ENCODE peak calls at places on chromosomes 7 and 10, in six cellular contexts. One of them, this sample, is unnamed.

GRCh38 chr7:2116086-2116810 is 116.5 kb downstream of the MAD1L1 start:
- DNase-seq in astrocyte of the spinal cord: peak; percentile 70
- DNase-seq in foreskin fibroblast: peak; percentile 57
- DNase-seq in tibial nerve: no peak
- DNase-seq in GM23338: no peak
- DNase-seq in cardiac fibroblast: peak; percentile 64
- DNase-seq in this sample: no peak

GRCh38 chr10:63798599-63799498 is 277.6 kb downstream of the REEP3 start:
- DNase-seq in GM23338: peak; percentile 26
- DNase-seq in foreskin fibroblast: peak; percentile 60
- DNase-seq in astrocyte of the spinal cord: peak; percentile 98
- DNase-seq in tibial nerve: peak; percentile 58
- DNase-seq in cardiac fibroblast: peak; percentile 91
- DNase-seq in this sample: peak; percentile 61

GRCh38 chr7:143068446-143068845 is 16.3 kb downstream of the OR6V1 start:
- DNase-seq in astrocyte of the spinal cord: peak; percentile 2
- DNase-seq in foreskin fibroblast: no peak
- DNase-seq in tibial nerve: no peak
- DNase-seq in GM23338: no peak
- DNase-seq in cardiac fibroblast: no peak
- DNase-seq in this sample: no peak

GRCh38 chr7:34109936-34110626 is 204.7 kb downstream of the BMPER start:
- DNase-seq in astrocyte of the spinal cord: no peak
- DNase-seq in tibial nerve: no peak
- DNase-seq in GM23338: no peak
- DNase-seq in foreskin fibroblast: no peak
- DNase-seq in cardiac fibroblast: peak; percentile 28
- DNase-seq in this sample: no peak

GRCh38 chr7:158973440-158973839 is 117.1 kb downstream of the DYNC2I1 start:
- DNase-seq in tibial nerve: no peak
- DNase-seq in astrocyte of the spinal cord: no peak
- DNase-seq in GM23338: peak; percentile 81
- DNase-seq in cardiac fibroblast: peak; percentile 41
- DNase-seq in foreskin fibroblast: peak; percentile 13
- DNase-seq in this sample: no peak

GRCh38 chr10:6204341-6205191 is 1.8 kb downstream of the PFKFB3 start:
- DNase-seq in GM23338: no peak
- DNase-seq in cardiac fibroblast: peak; percentile 79
- DNase-seq in foreskin fibroblast: peak; percentile 89
- DNase-seq in tibial nerve: no peak
- DNase-seq in astrocyte of the spinal cord: peak; percentile 86
- DNase-seq in this sample: peak; percentile 73

GRCh38 chr7:90455163-90456030 is 14.0 kb upstream of the PTTG1IP2 start:
- DNase-seq in foreskin fibroblast: peak; percentile 71
- DNase-seq in astrocyte of the spinal cord: peak; percentile 67
- DNase-seq in GM23338: peak; percentile 68
- DNase-seq in cardiac fibroblast: peak; percentile 60
- DNase-seq in tibial nerve: no peak
- DNase-seq in this sample: peak; percentile 51

GRCh38 chr7:82442492-82443043 is 1.0 kb downstream of the CACNA2D1 start:
- DNase-seq in cardiac fibroblast: peak; percentile 28
- DNase-seq in foreskin fibroblast: no peak
- DNase-seq in GM23338: peak; percentile 15
- DNase-seq in tibial nerve: no peak
- DNase-seq in astrocyte of the spinal cord: peak; percentile 39
- DNase-seq in this sample: no peak

GRCh38 chr10:85527610-85528317 is 838.8 kb downstream of the GRID1 start:
- DNase-seq in GM23338: no peak
- DNase-seq in astrocyte of the spinal cord: no peak
- DNase-seq in cardiac fibroblast: no peak
- DNase-seq in foreskin fibroblast: no peak
- DNase-seq in tibial nerve: no peak
- DNase-seq in this sample: no peak

GRCh38 chr7:124152859-124153692 is 120.2 kb upstream of the TMEM229A start:
- DNase-seq in GM23338: peak; percentile 76
- DNase-seq in tibial nerve: no peak
- DNase-seq in cardiac fibroblast: peak; percentile 59
- DNase-seq in foreskin fibroblast: peak; percentile 53
- DNase-seq in astrocyte of the spinal cord: peak; percentile 50
- DNase-seq in this sample: no peak

GRCh38 chr10:130747946-130748345 is 563.6 kb downstream of the TCERG1L start:
- DNase-seq in tibial nerve: no peak
- DNase-seq in cardiac fibroblast: no peak
- DNase-seq in foreskin fibroblast: no peak
- DNase-seq in astrocyte of the spinal cord: no peak
- DNase-seq in GM23338: no peak
- DNase-seq in this sample: no peak

GRCh38 chr7:954330-955238 is at the start of gene ADAP1:
- DNase-seq in tibial nerve: no peak
- DNase-seq in foreskin fibroblast: peak; percentile 55
- DNase-seq in cardiac fibroblast: peak; percentile 58
- DNase-seq in astrocyte of the spinal cord: no peak
- DNase-seq in GM23338: peak; percentile 73
- DNase-seq in this sample: no peak

GRCh38 chr10:50541921-50542320 is 81.8 kb downstream of the SGMS1 start:
- DNase-seq in astrocyte of the spinal cord: no peak
- DNase-seq in GM23338: no peak
- DNase-seq in tibial nerve: no peak
- DNase-seq in foreskin fibroblast: no peak
- DNase-seq in cardiac fibroblast: no peak
- DNase-seq in this sample: no peak

GRCh38 chr10:43202224-43202656 is 64.0 kb downstream of the CSGALNACT2 start:
- DNase-seq in tibial nerve: no peak
- DNase-seq in foreskin fibroblast: peak; percentile 66
- DNase-seq in GM23338: peak; percentile 84
- DNase-seq in astrocyte of the spinal cord: no peak
- DNase-seq in cardiac fibroblast: no peak
- DNase-seq in this sample: no peak

GRCh38 chr7:43698461-43699255 is 30.7 kb downstream of the COA1 start:
- DNase-seq in astrocyte of the spinal cord: no peak
- DNase-seq in GM23338: no peak
- DNase-seq in cardiac fibroblast: no peak
- DNase-seq in tibial nerve: no peak
- DNase-seq in foreskin fibroblast: peak; percentile 43
- DNase-seq in this sample: peak; percentile 41

GRCh38 chr10:19930936-19931859 is 115.0 kb downstream of the PLXDC2 start:
- DNase-seq in astrocyte of the spinal cord: peak; percentile 65
- DNase-seq in cardiac fibroblast: peak; percentile 58
- DNase-seq in foreskin fibroblast: peak; percentile 49
- DNase-seq in tibial nerve: no peak
- DNase-seq in GM23338: peak; percentile 24
- DNase-seq in this sample: no peak

GRCh38 chr7:118195837-118196474 is 12.0 kb downstream of the LSM8 start:
- DNase-seq in foreskin fibroblast: peak; percentile 80
- DNase-seq in tibial nerve: no peak
- DNase-seq in astrocyte of the spinal cord: peak; percentile 72
- DNase-seq in GM23338: peak; percentile 90
- DNase-seq in cardiac fibroblast: peak; percentile 74
- DNase-seq in this sample: peak; percentile 60

GRCh38 chr7:126398285-126398684 is 854.5 kb downstream of the GRM8 start:
- DNase-seq in astrocyte of the spinal cord: no peak
- DNase-seq in GM23338: no peak
- DNase-seq in cardiac fibroblast: no peak
- DNase-seq in tibial nerve: no peak
- DNase-seq in foreskin fibroblast: no peak
- DNase-seq in this sample: no peak

GRCh38 chr7:66047426-66047825 is 28.2 kb upstream of the ASL start:
- DNase-seq in cardiac fibroblast: peak; percentile 92
- DNase-seq in GM23338: no peak
- DNase-seq in astrocyte of the spinal cord: peak; percentile 94
- DNase-seq in tibial nerve: no peak
- DNase-seq in foreskin fibroblast: peak; percentile 95
- DNase-seq in this sample: peak; percentile 96

GRCh38 chr10:80382989-80383388 is 25.4 kb upstream of the PRXL2A start:
- DNase-seq in tibial nerve: no peak
- DNase-seq in cardiac fibroblast: peak; percentile 62
- DNase-seq in foreskin fibroblast: peak; percentile 61
- DNase-seq in astrocyte of the spinal cord: peak; percentile 40
- DNase-seq in GM23338: peak; percentile 84
- DNase-seq in this sample: peak; percentile 35
- TF ChIP-seq CTCF in tibial nerve: peak; percentile 61
- TF ChIP-seq CTCF in cardiac fibroblast: peak; percentile 54
- TF ChIP-seq CTCF in foreskin fibroblast: peak; percentile 54
- TF ChIP-seq CTCF in astrocyte of the spinal cord: peak; percentile 66
- TF ChIP-seq CTCF in GM23338: peak; percentile 86
- TF ChIP-seq CTCF in this sample: peak; percentile 80

DNA sequence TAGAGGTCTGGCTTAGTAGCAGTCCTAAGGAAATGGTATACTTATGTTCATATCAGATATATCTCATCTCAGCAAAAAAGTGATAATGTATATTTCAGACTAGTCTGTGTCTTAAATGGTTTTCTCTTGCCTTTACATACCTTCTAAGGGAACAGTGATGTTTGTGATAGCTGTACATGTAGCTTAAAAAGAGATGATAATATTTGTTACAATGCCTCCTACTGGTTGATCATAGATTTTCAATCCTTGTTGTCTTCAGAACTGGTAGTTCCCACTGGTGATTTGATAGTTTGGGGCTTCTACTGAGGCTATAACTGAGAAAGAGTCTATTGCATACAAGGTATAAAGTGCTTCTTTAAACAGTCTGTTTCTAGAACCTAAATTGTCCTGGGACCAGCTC is 90.1 kb downstream of the BTRC start:
- DNase-seq in foreskin fibroblast: peak; percentile 9
- DNase-seq in GM23338: peak; percentile 24
- DNase-seq in astrocyte of the spinal cord: peak; percentile 5
- DNase-seq in cardiac fibroblast: peak; percentile 24
- DNase-seq in tibial nerve: no peak
- DNase-seq in this sample: peak; percentile 10
- TF ChIP-seq CTCF in foreskin fibroblast: no peak
- TF ChIP-seq CTCF in GM23338: peak; percentile 67
- TF ChIP-seq CTCF in astrocyte of the spinal cord: peak; percentile 35
- TF ChIP-seq CTCF in cardiac fibroblast: peak; percentile 31
- TF ChIP-seq CTCF in tibial nerve: no peak
- TF ChIP-seq CTCF in this sample: peak; percentile 77

DNA sequence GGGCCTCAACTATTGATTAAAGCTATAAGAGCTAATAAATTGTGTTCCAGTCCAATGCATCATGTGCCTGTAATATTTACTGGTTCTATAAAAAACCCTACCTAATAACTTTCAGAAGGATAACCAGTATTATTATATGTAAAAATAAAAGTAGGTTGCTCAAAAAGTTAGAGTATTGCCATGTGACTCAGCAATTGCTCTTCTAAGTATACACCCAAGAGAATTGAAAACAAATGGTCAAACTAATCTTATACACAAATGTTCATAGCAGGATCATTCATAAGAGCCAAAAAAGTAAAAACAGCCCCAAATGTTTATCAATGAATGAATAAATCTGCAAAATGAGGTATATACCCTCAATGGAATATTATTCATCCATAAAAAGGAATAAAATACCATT is 89.5 kb upstream of the TES start:
- DNase-seq in GM23338: no peak
- DNase-seq in foreskin fibroblast: peak; percentile 51
- DNase-seq in cardiac fibroblast: no peak
- DNase-seq in tibial nerve: no peak
- DNase-seq in astrocyte of the spinal cord: no peak
- DNase-seq in this sample: no peak
- TF ChIP-seq CTCF in GM23338: no peak
- TF ChIP-seq CTCF in foreskin fibroblast: no peak
- TF ChIP-seq CTCF in cardiac fibroblast: no peak
- TF ChIP-seq CTCF in tibial nerve: no peak
- TF ChIP-seq CTCF in astrocyte of the spinal cord: no peak
- TF ChIP-seq CTCF in this sample: no peak

DNA sequence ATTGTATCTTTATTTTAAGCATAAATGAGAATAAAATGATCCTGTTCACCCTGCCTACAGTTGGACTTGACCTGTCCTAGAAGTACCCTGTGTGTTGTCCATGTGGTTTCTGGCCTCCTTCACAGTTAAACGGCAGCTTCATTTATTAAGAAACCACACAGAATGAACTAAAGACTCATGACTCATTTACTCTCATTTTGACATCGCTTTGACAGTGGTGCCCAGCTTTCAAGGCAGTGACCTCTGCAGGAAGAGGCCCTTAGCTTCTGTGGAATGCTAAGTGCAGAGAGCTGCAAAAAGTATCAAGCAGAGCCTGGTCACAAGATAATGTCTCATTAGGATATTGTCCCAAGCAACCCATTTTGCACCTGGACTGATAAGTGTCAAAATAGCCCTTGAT is 93.4 kb downstream of the AVL9 start:
- DNase-seq in astrocyte of the spinal cord: peak; percentile 80
- DNase-seq in GM23338: no peak
- DNase-seq in foreskin fibroblast: peak; percentile 86
- DNase-seq in tibial nerve: no peak
- DNase-seq in cardiac fibroblast: peak; percentile 87
- DNase-seq in this sample: peak; percentile 69
- TF ChIP-seq CTCF in astrocyte of the spinal cord: no peak
- TF ChIP-seq CTCF in GM23338: no peak
- TF ChIP-seq CTCF in foreskin fibroblast: no peak
- TF ChIP-seq CTCF in tibial nerve: no peak
- TF ChIP-seq CTCF in cardiac fibroblast: no peak
- TF ChIP-seq CTCF in this sample: peak; percentile 19

DNA sequence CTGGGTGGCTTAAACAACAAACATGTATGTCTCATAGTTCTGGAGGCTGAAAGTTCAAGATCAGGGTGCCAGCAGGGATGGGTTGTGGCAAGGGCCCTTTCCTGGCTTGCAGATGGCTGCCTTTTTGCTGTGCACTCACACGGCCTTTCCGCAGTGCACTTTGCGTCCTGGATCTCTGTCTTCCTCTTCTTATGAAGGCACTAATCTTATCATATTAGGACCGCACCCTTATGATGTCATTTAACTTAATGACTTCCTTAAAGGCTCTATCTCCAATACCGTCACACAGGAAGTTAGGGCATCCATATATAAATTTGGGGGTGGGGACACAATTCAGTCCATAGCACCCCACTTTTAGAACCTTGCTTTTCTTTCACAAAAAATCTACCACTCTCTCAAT is 255.2 kb downstream of the SNX13 start:
- DNase-seq in astrocyte of the spinal cord: no peak
- DNase-seq in foreskin fibroblast: no peak
- DNase-seq in cardiac fibroblast: no peak
- DNase-seq in GM23338: no peak
- DNase-seq in tibial nerve: no peak
- DNase-seq in this sample: no peak
- TF ChIP-seq CTCF in astrocyte of the spinal cord: no peak
- TF ChIP-seq CTCF in foreskin fibroblast: no peak
- TF ChIP-seq CTCF in cardiac fibroblast: no peak
- TF ChIP-seq CTCF in GM23338: no peak
- TF ChIP-seq CTCF in tibial nerve: no peak
- TF ChIP-seq CTCF in this sample: no peak

DNA sequence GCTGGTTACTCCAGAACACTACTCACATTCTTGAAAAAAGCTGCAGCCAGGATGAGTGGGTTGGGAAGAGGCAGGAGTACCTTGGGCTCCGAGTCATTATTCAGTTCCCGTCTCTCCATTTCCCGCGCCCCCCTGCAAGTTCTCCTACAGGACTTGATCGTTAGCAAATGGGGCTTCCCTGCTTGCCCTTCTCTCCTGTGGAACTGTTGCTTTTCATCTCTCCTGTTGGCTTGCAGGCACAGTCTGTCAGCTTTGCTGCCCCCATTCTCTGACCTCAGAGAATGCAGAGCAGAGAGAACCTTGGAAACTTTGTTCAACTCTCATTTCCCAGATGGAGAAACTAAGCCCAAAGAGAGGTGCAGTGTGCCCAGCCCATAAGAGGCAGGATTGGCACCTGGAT is 35.6 kb upstream of the LRRC4 start:
- DNase-seq in astrocyte of the spinal cord: no peak
- DNase-seq in tibial nerve: no peak
- DNase-seq in foreskin fibroblast: no peak
- DNase-seq in GM23338: peak; percentile 21
- DNase-seq in cardiac fibroblast: no peak
- DNase-seq in this sample: no peak
- TF ChIP-seq CTCF in astrocyte of the spinal cord: peak; percentile 27
- TF ChIP-seq CTCF in tibial nerve: no peak
- TF ChIP-seq CTCF in foreskin fibroblast: no peak
- TF ChIP-seq CTCF in GM23338: no peak
- TF ChIP-seq CTCF in cardiac fibroblast: no peak
- TF ChIP-seq CTCF in this sample: peak; percentile 19